ENCODE peak calls at places on chromosomes 16 and 17, in nine cellular contexts. One of them, this sample, is unnamed.

GRCh38 chr17:17172990-17173389 is 33.1 kb downstream of the PLD6 start:
- DNase-seq in body of pancreas: no peak
- DNase-seq in NT2/D1: no peak
- DNase-seq in activated CD4-positive, alpha-beta T cell treated with anti-CD3 and anti-CD28 coated beads, Interleukin-2, amount 50 U/mL, for 48 hours: no peak
- DNase-seq in AG04450: no peak
- DNase-seq in T-helper 17 cell: no peak
- DNase-seq in activated T-helper 2 cell treated with anti-CD3 and anti-CD28 coated beads, Interferon-gamma antibody, Interleukin-2, Interleukin-4, amounts not matched to agents 10 μg/mL and 5 μg/mL and 100 μg/mL, durations not matched to agents 14 hours and 24 hours and 36 hours: no peak
- DNase-seq in Calu3: no peak
- DNase-seq in B cell: no peak
- DNase-seq in this sample: no peak

GRCh38 chr17:8629371-8630226 is 926 bp downstream of the MYH10 start:
- DNase-seq in body of pancreas: peak
- DNase-seq in NT2/D1: no peak
- DNase-seq in activated CD4-positive, alpha-beta T cell treated with anti-CD3 and anti-CD28 coated beads, Interleukin-2, amount 50 U/mL, for 48 hours: peak
- DNase-seq in AG04450: no peak
- DNase-seq in T-helper 17 cell: peak
- DNase-seq in activated T-helper 2 cell treated with anti-CD3 and anti-CD28 coated beads, Interferon-gamma antibody, Interleukin-2, Interleukin-4, amounts not matched to agents 10 μg/mL and 5 μg/mL and 100 μg/mL, durations not matched to agents 14 hours and 24 hours and 36 hours: no peak
- DNase-seq in Calu3: peak
- DNase-seq in B cell: peak
- DNase-seq in this sample: peak

GRCh38 chr16:83626676-83627075 is 181.1 kb upstream of the HSBP1 start:
- DNase-seq in body of pancreas: no peak
- DNase-seq in NT2/D1: no peak
- DNase-seq in activated CD4-positive, alpha-beta T cell treated with anti-CD3 and anti-CD28 coated beads, Interleukin-2, amount 50 U/mL, for 48 hours: no peak
- DNase-seq in AG04450: no peak
- DNase-seq in T-helper 17 cell: no peak
- DNase-seq in activated T-helper 2 cell treated with anti-CD3 and anti-CD28 coated beads, Interferon-gamma antibody, Interleukin-2, Interleukin-4, amounts not matched to agents 10 μg/mL and 5 μg/mL and 100 μg/mL, durations not matched to agents 14 hours and 24 hours and 36 hours: no peak
- DNase-seq in Calu3: no peak
- DNase-seq in B cell: no peak
- DNase-seq in this sample: no peak

GRCh38 chr17:32143525-32143865 is 1.2 kb downstream of the RHOT1 start:
- DNase-seq in body of pancreas: no peak
- DNase-seq in NT2/D1: no peak
- DNase-seq in activated CD4-positive, alpha-beta T cell treated with anti-CD3 and anti-CD28 coated beads, Interleukin-2, amount 50 U/mL, for 48 hours: no peak
- DNase-seq in AG04450: no peak
- DNase-seq in T-helper 17 cell: no peak
- DNase-seq in activated T-helper 2 cell treated with anti-CD3 and anti-CD28 coated beads, Interferon-gamma antibody, Interleukin-2, Interleukin-4, amounts not matched to agents 10 μg/mL and 5 μg/mL and 100 μg/mL, durations not matched to agents 14 hours and 24 hours and 36 hours: no peak
- DNase-seq in Calu3: no peak
- DNase-seq in B cell: no peak
- DNase-seq in this sample: no peak

GRCh38 chr17:17906418-17907215 is 65.6 kb downstream of the TOM1L2 start:
- DNase-seq in body of pancreas: no peak
- DNase-seq in NT2/D1: no peak
- DNase-seq in activated CD4-positive, alpha-beta T cell treated with anti-CD3 and anti-CD28 coated beads, Interleukin-2, amount 50 U/mL, for 48 hours: no peak
- DNase-seq in AG04450: no peak
- DNase-seq in T-helper 17 cell: no peak
- DNase-seq in activated T-helper 2 cell treated with anti-CD3 and anti-CD28 coated beads, Interferon-gamma antibody, Interleukin-2, Interleukin-4, amounts not matched to agents 10 μg/mL and 5 μg/mL and 100 μg/mL, durations not matched to agents 14 hours and 24 hours and 36 hours: no peak
- DNase-seq in Calu3: no peak
- DNase-seq in B cell: no peak
- DNase-seq in this sample: no peak

GRCh38 chr17:38958756-38959155 is 8.4 kb downstream of the FBXO47 start:
- DNase-seq in body of pancreas: no peak
- DNase-seq in NT2/D1: no peak
- DNase-seq in activated CD4-positive, alpha-beta T cell treated with anti-CD3 and anti-CD28 coated beads, Interleukin-2, amount 50 U/mL, for 48 hours: no peak
- DNase-seq in AG04450: no peak
- DNase-seq in T-helper 17 cell: no peak
- DNase-seq in activated T-helper 2 cell treated with anti-CD3 and anti-CD28 coated beads, Interferon-gamma antibody, Interleukin-2, Interleukin-4, amounts not matched to agents 10 μg/mL and 5 μg/mL and 100 μg/mL, durations not matched to agents 14 hours and 24 hours and 36 hours: no peak
- DNase-seq in Calu3: no peak
- DNase-seq in B cell: no peak
- DNase-seq in this sample: no peak

GRCh38 chr16:88437367-88437964 is 15.6 kb upstream of the ZFPM1 start:
- DNase-seq in body of pancreas: peak
- DNase-seq in NT2/D1: no peak
- DNase-seq in activated CD4-positive, alpha-beta T cell treated with anti-CD3 and anti-CD28 coated beads, Interleukin-2, amount 50 U/mL, for 48 hours: peak
- DNase-seq in AG04450: no peak
- DNase-seq in T-helper 17 cell: peak
- DNase-seq in activated T-helper 2 cell treated with anti-CD3 and anti-CD28 coated beads, Interferon-gamma antibody, Interleukin-2, Interleukin-4, amounts not matched to agents 10 μg/mL and 5 μg/mL and 100 μg/mL, durations not matched to agents 14 hours and 24 hours and 36 hours: peak
- DNase-seq in Calu3: peak
- DNase-seq in B cell: peak
- DNase-seq in this sample: peak

GRCh38 chr17:57603541-57603940 is 141.6 kb downstream of the CCDC182 start:
- DNase-seq in body of pancreas: no peak
- DNase-seq in NT2/D1: no peak
- DNase-seq in activated CD4-positive, alpha-beta T cell treated with anti-CD3 and anti-CD28 coated beads, Interleukin-2, amount 50 U/mL, for 48 hours: no peak
- DNase-seq in AG04450: no peak
- DNase-seq in T-helper 17 cell: no peak
- DNase-seq in activated T-helper 2 cell treated with anti-CD3 and anti-CD28 coated beads, Interferon-gamma antibody, Interleukin-2, Interleukin-4, amounts not matched to agents 10 μg/mL and 5 μg/mL and 100 μg/mL, durations not matched to agents 14 hours and 24 hours and 36 hours: no peak
- DNase-seq in Calu3: no peak
- DNase-seq in B cell: no peak
- DNase-seq in this sample: no peak

GRCh38 chr17:72472116-72472515 is 351.3 kb downstream of the SOX9 start:
- DNase-seq in body of pancreas: no peak
- DNase-seq in NT2/D1: no peak
- DNase-seq in activated CD4-positive, alpha-beta T cell treated with anti-CD3 and anti-CD28 coated beads, Interleukin-2, amount 50 U/mL, for 48 hours: no peak
- DNase-seq in AG04450: no peak
- DNase-seq in T-helper 17 cell: no peak
- DNase-seq in activated T-helper 2 cell treated with anti-CD3 and anti-CD28 coated beads, Interferon-gamma antibody, Interleukin-2, Interleukin-4, amounts not matched to agents 10 μg/mL and 5 μg/mL and 100 μg/mL, durations not matched to agents 14 hours and 24 hours and 36 hours: no peak
- DNase-seq in Calu3: no peak
- DNase-seq in B cell: no peak
- DNase-seq in this sample: no peak

GRCh38 chr17:48555616-48556533 is 11.0 kb upstream of the HOXB2 start:
- DNase-seq in body of pancreas: no peak
- DNase-seq in NT2/D1: no peak
- DNase-seq in activated CD4-positive, alpha-beta T cell treated with anti-CD3 and anti-CD28 coated beads, Interleukin-2, amount 50 U/mL, for 48 hours: no peak
- DNase-seq in AG04450: no peak
- DNase-seq in T-helper 17 cell: no peak
- DNase-seq in activated T-helper 2 cell treated with anti-CD3 and anti-CD28 coated beads, Interferon-gamma antibody, Interleukin-2, Interleukin-4, amounts not matched to agents 10 μg/mL and 5 μg/mL and 100 μg/mL, durations not matched to agents 14 hours and 24 hours and 36 hours: no peak
- DNase-seq in Calu3: no peak
- DNase-seq in B cell: no peak
- DNase-seq in this sample: no peak

GRCh38 chr17:81711814-81712467 is at the start of gene SLC25A10:
- DNase-seq in body of pancreas: peak
- DNase-seq in NT2/D1: peak
- DNase-seq in activated CD4-positive, alpha-beta T cell treated with anti-CD3 and anti-CD28 coated beads, Interleukin-2, amount 50 U/mL, for 48 hours: peak
- DNase-seq in AG04450: no peak
- DNase-seq in T-helper 17 cell: peak
- DNase-seq in activated T-helper 2 cell treated with anti-CD3 and anti-CD28 coated beads, Interferon-gamma antibody, Interleukin-2, Interleukin-4, amounts not matched to agents 10 μg/mL and 5 μg/mL and 100 μg/mL, durations not matched to agents 14 hours and 24 hours and 36 hours: peak
- DNase-seq in Calu3: peak
- DNase-seq in B cell: peak
- DNase-seq in this sample: peak

GRCh38 chr16:53743149-53743566 is 39.2 kb downstream of the FTO start:
- DNase-seq in body of pancreas: peak
- DNase-seq in NT2/D1: peak
- DNase-seq in activated CD4-positive, alpha-beta T cell treated with anti-CD3 and anti-CD28 coated beads, Interleukin-2, amount 50 U/mL, for 48 hours: peak
- DNase-seq in AG04450: no peak
- DNase-seq in T-helper 17 cell: no peak
- DNase-seq in activated T-helper 2 cell treated with anti-CD3 and anti-CD28 coated beads, Interferon-gamma antibody, Interleukin-2, Interleukin-4, amounts not matched to agents 10 μg/mL and 5 μg/mL and 100 μg/mL, durations not matched to agents 14 hours and 24 hours and 36 hours: no peak
- DNase-seq in Calu3: peak
- DNase-seq in B cell: peak
- DNase-seq in this sample: no peak

GRCh38 chr17:5513610-5514009 is 27.2 kb downstream of the MIS12 start:
- DNase-seq in body of pancreas: no peak
- DNase-seq in NT2/D1: no peak
- DNase-seq in activated CD4-positive, alpha-beta T cell treated with anti-CD3 and anti-CD28 coated beads, Interleukin-2, amount 50 U/mL, for 48 hours: no peak
- DNase-seq in AG04450: no peak
- DNase-seq in T-helper 17 cell: no peak
- DNase-seq in activated T-helper 2 cell treated with anti-CD3 and anti-CD28 coated beads, Interferon-gamma antibody, Interleukin-2, Interleukin-4, amounts not matched to agents 10 μg/mL and 5 μg/mL and 100 μg/mL, durations not matched to agents 14 hours and 24 hours and 36 hours: no peak
- DNase-seq in Calu3: no peak
- DNase-seq in B cell: no peak
- DNase-seq in this sample: no peak

GRCh38 chr16:18983565-18984424 is at the start of gene TMC7:
- DNase-seq in body of pancreas: peak
- DNase-seq in NT2/D1: peak
- DNase-seq in activated CD4-positive, alpha-beta T cell treated with anti-CD3 and anti-CD28 coated beads, Interleukin-2, amount 50 U/mL, for 48 hours: peak
- DNase-seq in AG04450: peak
- DNase-seq in T-helper 17 cell: no peak
- DNase-seq in activated T-helper 2 cell treated with anti-CD3 and anti-CD28 coated beads, Interferon-gamma antibody, Interleukin-2, Interleukin-4, amounts not matched to agents 10 μg/mL and 5 μg/mL and 100 μg/mL, durations not matched to agents 14 hours and 24 hours and 36 hours: no peak
- DNase-seq in Calu3: peak
- DNase-seq in B cell: no peak
- DNase-seq in this sample: peak

GRCh38 chr17:2214047-2214717 is 89.4 kb downstream of the SMG6 start:
- DNase-seq in body of pancreas: no peak
- DNase-seq in NT2/D1: no peak
- DNase-seq in activated CD4-positive, alpha-beta T cell treated with anti-CD3 and anti-CD28 coated beads, Interleukin-2, amount 50 U/mL, for 48 hours: peak
- DNase-seq in AG04450: peak
- DNase-seq in T-helper 17 cell: no peak
- DNase-seq in activated T-helper 2 cell treated with anti-CD3 and anti-CD28 coated beads, Interferon-gamma antibody, Interleukin-2, Interleukin-4, amounts not matched to agents 10 μg/mL and 5 μg/mL and 100 μg/mL, durations not matched to agents 14 hours and 24 hours and 36 hours: no peak
- DNase-seq in Calu3: no peak
- DNase-seq in B cell: no peak
- DNase-seq in this sample: peak

GRCh38 chr17:77116371-77116860 is 24.4 kb upstream of the SEC14L1 start:
- DNase-seq in body of pancreas: no peak
- DNase-seq in NT2/D1: no peak
- DNase-seq in activated CD4-positive, alpha-beta T cell treated with anti-CD3 and anti-CD28 coated beads, Interleukin-2, amount 50 U/mL, for 48 hours: no peak
- DNase-seq in AG04450: no peak
- DNase-seq in T-helper 17 cell: no peak
- DNase-seq in activated T-helper 2 cell treated with anti-CD3 and anti-CD28 coated beads, Interferon-gamma antibody, Interleukin-2, Interleukin-4, amounts not matched to agents 10 μg/mL and 5 μg/mL and 100 μg/mL, durations not matched to agents 14 hours and 24 hours and 36 hours: no peak
- DNase-seq in Calu3: no peak
- DNase-seq in B cell: no peak
- DNase-seq in this sample: no peak

GRCh38 chr17:3469529-3469928 is 2.1 kb downstream of the SPATA22 start:
- DNase-seq in body of pancreas: no peak
- DNase-seq in NT2/D1: no peak
- DNase-seq in activated CD4-positive, alpha-beta T cell treated with anti-CD3 and anti-CD28 coated beads, Interleukin-2, amount 50 U/mL, for 48 hours: no peak
- DNase-seq in AG04450: no peak
- DNase-seq in T-helper 17 cell: no peak
- DNase-seq in activated T-helper 2 cell treated with anti-CD3 and anti-CD28 coated beads, Interferon-gamma antibody, Interleukin-2, Interleukin-4, amounts not matched to agents 10 μg/mL and 5 μg/mL and 100 μg/mL, durations not matched to agents 14 hours and 24 hours and 36 hours: no peak
- DNase-seq in Calu3: no peak
- DNase-seq in B cell: no peak
- DNase-seq in this sample: no peak

GRCh38 chr17:48678141-48678971 is 44.0 kb downstream of the PRAC1 start:
- DNase-seq in body of pancreas: peak
- DNase-seq in NT2/D1: peak
- DNase-seq in activated CD4-positive, alpha-beta T cell treated with anti-CD3 and anti-CD28 coated beads, Interleukin-2, amount 50 U/mL, for 48 hours: peak
- DNase-seq in AG04450: no peak
- DNase-seq in T-helper 17 cell: peak
- DNase-seq in activated T-helper 2 cell treated with anti-CD3 and anti-CD28 coated beads, Interferon-gamma antibody, Interleukin-2, Interleukin-4, amounts not matched to agents 10 μg/mL and 5 μg/mL and 100 μg/mL, durations not matched to agents 14 hours and 24 hours and 36 hours: peak
- DNase-seq in Calu3: peak
- DNase-seq in B cell: peak
- DNase-seq in this sample: peak

GRCh38 chr17:7021993-7022778 is 664 bp upstream of the BCL6B start:
- DNase-seq in body of pancreas: peak
- DNase-seq in NT2/D1: no peak
- DNase-seq in activated CD4-positive, alpha-beta T cell treated with anti-CD3 and anti-CD28 coated beads, Interleukin-2, amount 50 U/mL, for 48 hours: peak
- DNase-seq in AG04450: no peak
- DNase-seq in T-helper 17 cell: peak
- DNase-seq in activated T-helper 2 cell treated with anti-CD3 and anti-CD28 coated beads, Interferon-gamma antibody, Interleukin-2, Interleukin-4, amounts not matched to agents 10 μg/mL and 5 μg/mL and 100 μg/mL, durations not matched to agents 14 hours and 24 hours and 36 hours: peak
- DNase-seq in Calu3: peak
- DNase-seq in B cell: peak
- DNase-seq in this sample: peak

GRCh38 chr17:18006495-18007239 is 32.3 kb downstream of the ATPAF2 start:
- DNase-seq in body of pancreas: no peak
- DNase-seq in NT2/D1: no peak
- DNase-seq in activated CD4-positive, alpha-beta T cell treated with anti-CD3 and anti-CD28 coated beads, Interleukin-2, amount 50 U/mL, for 48 hours: no peak
- DNase-seq in AG04450: no peak
- DNase-seq in T-helper 17 cell: no peak
- DNase-seq in activated T-helper 2 cell treated with anti-CD3 and anti-CD28 coated beads, Interferon-gamma antibody, Interleukin-2, Interleukin-4, amounts not matched to agents 10 μg/mL and 5 μg/mL and 100 μg/mL, durations not matched to agents 14 hours and 24 hours and 36 hours: no peak
- DNase-seq in Calu3: no peak
- DNase-seq in B cell: no peak
- DNase-seq in this sample: no peak

GRCh38 chr17:66417300-66417719 is 114.9 kb downstream of the PRKCA start:
- DNase-seq in body of pancreas: no peak
- DNase-seq in NT2/D1: no peak
- DNase-seq in activated CD4-positive, alpha-beta T cell treated with anti-CD3 and anti-CD28 coated beads, Interleukin-2, amount 50 U/mL, for 48 hours: no peak
- DNase-seq in AG04450: no peak
- DNase-seq in T-helper 17 cell: no peak
- DNase-seq in activated T-helper 2 cell treated with anti-CD3 and anti-CD28 coated beads, Interferon-gamma antibody, Interleukin-2, Interleukin-4, amounts not matched to agents 10 μg/mL and 5 μg/mL and 100 μg/mL, durations not matched to agents 14 hours and 24 hours and 36 hours: no peak
- DNase-seq in Calu3: no peak
- DNase-seq in B cell: no peak
- DNase-seq in this sample: no peak

GRCh38 chr16:57732011-57732410 is 3.6 kb upstream of the KATNB1 start:
- DNase-seq in body of pancreas: no peak
- DNase-seq in NT2/D1: no peak
- DNase-seq in activated CD4-positive, alpha-beta T cell treated with anti-CD3 and anti-CD28 coated beads, Interleukin-2, amount 50 U/mL, for 48 hours: no peak
- DNase-seq in AG04450: no peak
- DNase-seq in T-helper 17 cell: no peak
- DNase-seq in activated T-helper 2 cell treated with anti-CD3 and anti-CD28 coated beads, Interferon-gamma antibody, Interleukin-2, Interleukin-4, amounts not matched to agents 10 μg/mL and 5 μg/mL and 100 μg/mL, durations not matched to agents 14 hours and 24 hours and 36 hours: no peak
- DNase-seq in Calu3: no peak
- DNase-seq in B cell: no peak
- DNase-seq in this sample: no peak

GRCh38 chr16:86403056-86403455 is 107.3 kb upstream of the FOXF1 start:
- DNase-seq in body of pancreas: no peak
- DNase-seq in NT2/D1: no peak
- DNase-seq in activated CD4-positive, alpha-beta T cell treated with anti-CD3 and anti-CD28 coated beads, Interleukin-2, amount 50 U/mL, for 48 hours: no peak
- DNase-seq in AG04450: no peak
- DNase-seq in T-helper 17 cell: no peak
- DNase-seq in activated T-helper 2 cell treated with anti-CD3 and anti-CD28 coated beads, Interferon-gamma antibody, Interleukin-2, Interleukin-4, amounts not matched to agents 10 μg/mL and 5 μg/mL and 100 μg/mL, durations not matched to agents 14 hours and 24 hours and 36 hours: no peak
- DNase-seq in Calu3: no peak
- DNase-seq in B cell: no peak
- DNase-seq in this sample: no peak

GRCh38 chr17:82668631-82669099 is 20.4 kb upstream of the WDR45B start:
- DNase-seq in body of pancreas: peak
- DNase-seq in NT2/D1: peak
- DNase-seq in activated CD4-positive, alpha-beta T cell treated with anti-CD3 and anti-CD28 coated beads, Interleukin-2, amount 50 U/mL, for 48 hours: peak
- DNase-seq in AG04450: peak
- DNase-seq in T-helper 17 cell: no peak
- DNase-seq in activated T-helper 2 cell treated with anti-CD3 and anti-CD28 coated beads, Interferon-gamma antibody, Interleukin-2, Interleukin-4, amounts not matched to agents 10 μg/mL and 5 μg/mL and 100 μg/mL, durations not matched to agents 14 hours and 24 hours and 36 hours: peak
- DNase-seq in Calu3: peak
- DNase-seq in B cell: peak
- DNase-seq in this sample: peak

GRCh38 chr16:71360378-71360777 is 1.9 kb downstream of the CALB2 start:
- DNase-seq in body of pancreas: no peak
- DNase-seq in NT2/D1: no peak
- DNase-seq in activated CD4-positive, alpha-beta T cell treated with anti-CD3 and anti-CD28 coated beads, Interleukin-2, amount 50 U/mL, for 48 hours: no peak
- DNase-seq in AG04450: peak
- DNase-seq in T-helper 17 cell: no peak
- DNase-seq in activated T-helper 2 cell treated with anti-CD3 and anti-CD28 coated beads, Interferon-gamma antibody, Interleukin-2, Interleukin-4, amounts not matched to agents 10 μg/mL and 5 μg/mL and 100 μg/mL, durations not matched to agents 14 hours and 24 hours and 36 hours: no peak
- DNase-seq in Calu3: peak
- DNase-seq in B cell: no peak
- DNase-seq in this sample: no peak

GRCh38 chr17:74694081-74694480 is 18.6 kb downstream of the CD300LF start:
- DNase-seq in body of pancreas: no peak
- DNase-seq in NT2/D1: no peak
- DNase-seq in activated CD4-positive, alpha-beta T cell treated with anti-CD3 and anti-CD28 coated beads, Interleukin-2, amount 50 U/mL, for 48 hours: no peak
- DNase-seq in AG04450: no peak
- DNase-seq in T-helper 17 cell: no peak
- DNase-seq in activated T-helper 2 cell treated with anti-CD3 and anti-CD28 coated beads, Interferon-gamma antibody, Interleukin-2, Interleukin-4, amounts not matched to agents 10 μg/mL and 5 μg/mL and 100 μg/mL, durations not matched to agents 14 hours and 24 hours and 36 hours: no peak
- DNase-seq in Calu3: no peak
- DNase-seq in B cell: no peak
- DNase-seq in this sample: no peak

GRCh38 chr16:11682655-11683096 is 14.4 kb downstream of the SNN start:
- DNase-seq in body of pancreas: no peak
- DNase-seq in NT2/D1: no peak
- DNase-seq in activated CD4-positive, alpha-beta T cell treated with anti-CD3 and anti-CD28 coated beads, Interleukin-2, amount 50 U/mL, for 48 hours: no peak
- DNase-seq in AG04450: peak
- DNase-seq in T-helper 17 cell: no peak
- DNase-seq in activated T-helper 2 cell treated with anti-CD3 and anti-CD28 coated beads, Interferon-gamma antibody, Interleukin-2, Interleukin-4, amounts not matched to agents 10 μg/mL and 5 μg/mL and 100 μg/mL, durations not matched to agents 14 hours and 24 hours and 36 hours: no peak
- DNase-seq in Calu3: no peak
- DNase-seq in B cell: peak
- DNase-seq in this sample: no peak

GRCh38 chr17:3513305-3514035 is 37.7 kb downstream of the ASPA start:
- DNase-seq in body of pancreas: no peak
- DNase-seq in NT2/D1: no peak
- DNase-seq in activated CD4-positive, alpha-beta T cell treated with anti-CD3 and anti-CD28 coated beads, Interleukin-2, amount 50 U/mL, for 48 hours: no peak
- DNase-seq in AG04450: no peak
- DNase-seq in T-helper 17 cell: no peak
- DNase-seq in activated T-helper 2 cell treated with anti-CD3 and anti-CD28 coated beads, Interferon-gamma antibody, Interleukin-2, Interleukin-4, amounts not matched to agents 10 μg/mL and 5 μg/mL and 100 μg/mL, durations not matched to agents 14 hours and 24 hours and 36 hours: no peak
- DNase-seq in Calu3: no peak
- DNase-seq in B cell: no peak
- DNase-seq in this sample: no peak

This sample was measured in left colon.